ENCODE peak calls at places on chromosome 18, in six cellular contexts. Q is astrocyte, S is body of pancreas, U is left lung, P is adrenal gland, O is A549. N is an unnamed sample.
A peak's percentile ranks its signal among the peaks of the same experiment; 100 is the strongest.

GRCh38 chr18:58045265-58046086 is 1.4 kb downstream of the NEDD4L start:
- DNase-seq in Q (peak; percentile 55), S (peak; percentile 84), U (peak; percentile 82), P (peak; percentile 80), O (no peak), N (peak; percentile 92)

GRCh38 chr18:35477497-35477896 is 20.3 kb downstream of the INO80C start:
- DNase-seq in Q (no peak), S (no peak), U (no peak), P (no peak), O (no peak), N (no peak)

GRCh38 chr18:499351-500229 is 911 bp downstream of the COLEC12 start:
- DNase-seq in Q (peak; percentile 93), S (no peak), U (peak; percentile 50), P (no peak), O (no peak), N (no peak)

GRCh38 chr18:35159782-35160181 is 81.1 kb upstream of the ZNF397 start:
- DNase-seq in Q (no peak), S (no peak), U (no peak), P (no peak), O (no peak), N (no peak)

GRCh38 chr18:58205087-58205779 is 161.2 kb downstream of the NEDD4L start:
- DNase-seq in Q (peak; percentile 87), S (no peak), U (no peak), P (peak; percentile 41), O (no peak), N (no peak)

GRCh38 chr18:42275138-42275535 is 320.1 kb downstream of the PIK3C3 start:
- DNase-seq in Q (no peak), S (no peak), U (no peak), P (no peak), O (no peak), N (no peak)

GRCh38 chr18:23872701-23873550 is 141.6 kb upstream of the TTC39C start:
- DNase-seq in Q (no peak), S (peak; percentile 40), U (no peak), P (no peak), O (no peak), N (no peak)

GRCh38 chr18:35172451-35173035 is 68.3 kb upstream of the ZNF397 start:
- DNase-seq in Q (no peak), S (no peak), U (no peak), P (no peak), O (no peak), N (no peak)

GRCh38 chr18:13649397-13650252 is 76.7 kb downstream of the FAM210A start:
- DNase-seq in Q (no peak), S (no peak), U (no peak), P (no peak), O (no peak), N (no peak)

GRCh38 chr18:12946549-12947354 is 1.1 kb upstream of the SEH1L start:
- DNase-seq in Q (peak; percentile 88), S (peak; percentile 46), U (peak; percentile 58), P (peak; percentile 69), O (peak; percentile 16), N (peak; percentile 42)

GRCh38 chr18:10455726-10456453 is 1.5 kb downstream of the APCDD1 start:
- DNase-seq in Q (no peak), S (peak; percentile 40), U (no peak), P (no peak), O (no peak), N (peak; percentile 50)
- H3K4me3 ChIP-seq in Q (peak overlapping the region; percentile 59), S (no peak overlapping the region), U (peak overlapping the region; percentile 48), P (no peak overlapping the region), O (no peak overlapping the region), N (peak overlapping the region; percentile 60)

GRCh38 chr18:9140381-9140780 is 3.8 kb downstream of the ANKRD12 start:
- DNase-seq in Q (no peak), S (no peak), U (no peak), P (no peak), O (no peak), N (no peak)
- H3K27ac ChIP-seq in Q (no peak overlapping the region), S (no peak overlapping the region), U (no peak overlapping the region), P (no peak overlapping the region), O (no peak overlapping the region), N (no peak overlapping the region)

DNA sequence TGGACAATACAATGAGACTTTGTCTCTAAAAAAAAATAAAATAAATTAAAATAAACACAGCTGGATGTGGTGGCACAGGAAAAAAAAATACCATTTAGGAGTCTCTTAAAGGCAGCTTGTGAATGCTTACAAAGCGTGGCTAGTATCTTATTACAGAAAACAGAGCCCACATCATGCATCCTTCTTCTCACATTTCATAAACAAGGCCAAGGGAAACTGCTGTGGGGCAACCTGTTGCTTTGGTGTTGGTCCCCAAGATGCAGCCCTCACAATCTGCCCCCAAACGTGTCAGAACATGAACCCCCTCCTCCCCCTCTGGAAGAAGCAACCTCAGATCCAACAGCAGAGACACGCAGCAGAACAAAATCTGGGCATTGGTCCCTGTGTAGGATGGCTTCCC is 2.6 kb downstream of the SLC14A1 start:
- DNase-seq in Q (no peak), S (no peak), U (no peak), P (no peak), O (no peak), N (no peak)
- TF ChIP-seq CTCF in Q (no peak), S (no peak), U (no peak), P (no peak), O (no peak), N (no peak)

GRCh38 chr18:61824733-61825363 is 68.0 kb downstream of the RNF152 start:
- DNase-seq in Q (no peak), S (no peak), U (no peak), P (no peak), O (no peak), N (no peak)
- H3K4me3 ChIP-seq in Q (no peak overlapping the region), S (no peak overlapping the region), U (no peak overlapping the region), P (no peak overlapping the region), O (no peak overlapping the region), N (no peak overlapping the region)

DNA sequence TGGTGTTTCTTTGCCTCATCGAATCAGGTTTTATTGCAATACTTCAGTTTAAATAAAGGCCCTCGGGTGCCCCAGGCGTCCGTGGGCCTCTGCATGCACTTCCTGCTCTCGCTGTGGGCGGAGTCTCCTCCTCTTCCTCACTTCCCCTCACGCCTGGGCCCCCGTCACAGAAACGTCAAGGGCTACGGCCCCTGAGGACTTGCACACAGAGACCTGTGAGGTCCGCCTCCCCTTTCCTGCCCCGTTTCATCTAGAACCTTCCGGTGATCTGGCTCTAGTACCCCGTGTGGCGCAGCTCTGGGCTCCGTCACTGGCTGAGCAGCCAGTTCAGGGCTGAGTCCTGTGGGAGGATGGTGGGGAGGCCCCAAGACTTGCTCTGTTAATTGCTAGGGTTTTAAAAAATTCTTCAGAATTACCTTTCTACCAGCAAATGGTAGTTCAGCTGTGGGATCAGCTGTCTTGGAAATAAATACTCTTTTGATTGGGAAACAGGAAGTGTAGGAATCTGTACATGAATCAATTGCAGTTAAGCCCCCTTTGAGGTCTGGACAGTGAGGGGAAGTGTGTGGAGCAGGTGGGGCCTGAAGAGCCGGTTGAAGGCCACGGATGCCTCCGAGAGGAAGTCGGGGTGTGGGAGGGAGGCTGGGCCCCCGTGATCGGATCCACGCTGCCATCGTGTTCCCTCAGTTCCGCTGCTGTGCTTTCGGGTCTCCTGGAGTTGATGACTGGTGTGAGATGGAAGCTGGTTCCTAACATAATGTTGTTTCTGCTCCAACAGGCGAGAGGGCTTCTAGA is 10.2 kb downstream of the NFATC1 start:
- DNase-seq in Q (no peak), S (no peak), U (peak; percentile 87), P (peak; percentile 57), O (no peak), N (no peak)
- H3K27ac ChIP-seq in Q (no peak overlapping the region), S (no peak overlapping the region), U (peak overlapping the region; percentile 41), P (peak overlapping the region; percentile 46), O (no peak overlapping the region), N (no peak overlapping the region)

GRCh38 chr18:55523001-55523400 is 65.0 kb downstream of the TCF4 start:
- DNase-seq in Q (no peak), S (no peak), U (no peak), P (no peak), O (no peak), N (no peak)

GRCh38 chr18:55524353-55525123 is 63.5 kb downstream of the TCF4 start:
- DNase-seq in Q (no peak), S (no peak), U (no peak), P (no peak), O (no peak), N (no peak)

GRCh38 chr18:55515946-55516710 is 71.9 kb downstream of the TCF4 start:
- DNase-seq in Q (peak; percentile 95), S (no peak), U (no peak), P (no peak), O (no peak), N (no peak)

GRCh38 chr18:55517055-55517454 is 70.9 kb downstream of the TCF4 start:
- DNase-seq in Q (no peak), S (no peak), U (no peak), P (no peak), O (no peak), N (no peak)

DNA sequence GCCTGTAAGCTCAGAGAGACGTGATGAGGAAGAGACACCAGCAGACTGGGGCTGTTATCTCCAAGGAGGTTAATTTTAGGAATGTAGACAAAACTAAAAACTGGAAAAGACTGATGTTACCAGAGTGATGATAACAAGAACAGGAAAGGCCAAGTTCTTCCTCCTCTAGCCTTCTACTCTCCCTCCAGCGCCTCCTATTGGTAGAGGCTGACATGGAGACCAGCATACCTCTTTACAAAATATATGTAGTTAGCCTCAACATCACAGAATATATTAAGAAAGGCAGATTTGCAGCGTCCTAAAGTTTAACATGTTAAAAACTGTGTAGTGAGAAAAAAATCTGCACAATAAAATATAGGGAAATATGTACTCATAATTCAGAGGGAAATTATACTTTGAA is 66.0 kb downstream of the TCF4 start:
- DNase-seq in Q (no peak), S (no peak), U (no peak), P (no peak), O (no peak), N (no peak)
- TF ChIP-seq CTCF in Q (peak; percentile 27), S (no peak), U (no peak), P (no peak), O (no peak), N (no peak)

GRCh38 chr18:48835745-48836191 is 115.0 kb downstream of the SMAD7 start:
- DNase-seq in Q (no peak), S (peak; percentile 5), U (no peak), P (no peak), O (no peak), N (no peak)

GRCh38 chr18:48834421-48835011 is 116.2 kb downstream of the SMAD7 start:
- DNase-seq in Q (peak; percentile 89), S (peak; percentile 35), U (peak; percentile 88), P (peak; percentile 96), O (peak; percentile 61), N (peak; percentile 42)

GRCh38 chr18:48835119-48835518 is 115.6 kb downstream of the SMAD7 start:
- DNase-seq in Q (no peak), S (no peak), U (no peak), P (no peak), O (no peak), N (no peak)

GRCh38 chr18:48832961-48833700 is 117.6 kb downstream of the SMAD7 start:
- DNase-seq in Q (peak; percentile 94), S (peak; percentile 43), U (peak; percentile 82), P (peak; percentile 51), O (peak; percentile 19), N (peak; percentile 64)

DNA sequence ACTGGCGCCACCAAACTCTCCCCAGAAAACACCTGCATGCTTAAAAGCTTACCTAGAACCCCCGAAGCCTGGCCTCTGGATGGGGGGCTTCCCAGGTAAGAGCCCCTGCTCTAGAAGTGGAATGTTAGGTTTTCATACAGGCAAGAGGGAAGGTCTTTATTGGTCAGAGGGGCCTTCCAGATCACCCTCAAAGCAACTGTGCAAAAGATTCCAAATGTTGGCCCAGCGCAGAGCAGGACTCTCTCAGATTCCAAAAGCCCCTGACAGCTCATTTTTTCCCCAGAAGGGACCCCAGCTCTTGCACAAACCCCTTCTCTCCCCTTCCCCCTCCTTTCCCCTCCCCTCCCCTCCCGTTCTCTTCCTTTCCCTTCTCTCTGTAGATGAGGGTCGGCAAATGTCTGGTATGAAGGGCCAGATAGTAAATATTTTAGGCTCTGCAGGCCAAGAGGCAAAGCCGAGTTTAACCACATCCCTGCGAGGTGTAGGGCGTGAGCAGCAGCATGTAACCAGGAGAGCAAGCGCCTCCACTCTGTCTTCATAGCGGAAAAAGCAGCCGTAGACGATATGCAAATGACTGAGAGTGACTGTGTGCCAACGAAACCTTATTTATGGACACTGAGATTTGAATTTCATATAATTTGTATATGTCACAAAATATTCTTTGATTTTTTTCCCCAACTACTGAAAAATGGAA is 116.9 kb downstream of the SMAD7 start:
- DNase-seq in Q (peak; percentile 47), S (no peak), U (no peak), P (no peak), O (no peak), N (no peak)
- H3K4me3 ChIP-seq in Q (peak overlapping the region; percentile 44), S (no peak overlapping the region), U (no peak overlapping the region), P (no peak overlapping the region), O (no peak overlapping the region), N (no peak overlapping the region)

N was measured in thyroid gland.